ENCODE peak calls at places on chromosomes 6 and 20, in ten cellular contexts. One of them, this sample, is unnamed.

GRCh38 chr20:23027721-23028120 is 7.4 kb upstream of the SSTR4 start:
- DNase-seq in astrocyte of the spinal cord: no peak
- DNase-seq in GM06990: no peak
- DNase-seq in glutamatergic neuron: no peak
- DNase-seq in uterus: no peak
- DNase-seq in ovary: no peak
- DNase-seq in upper lobe of left lung: no peak
- DNase-seq in heart right ventricle: no peak
- DNase-seq in GM20000: no peak
- DNase-seq in A673: no peak
- DNase-seq in this sample: no peak

GRCh38 chr6:156017838-156018237 is 562.2 kb upstream of the NOX3 start:
- DNase-seq in astrocyte of the spinal cord: peak
- DNase-seq in GM06990: no peak
- DNase-seq in glutamatergic neuron: no peak
- DNase-seq in uterus: no peak
- DNase-seq in ovary: no peak
- DNase-seq in upper lobe of left lung: no peak
- DNase-seq in heart right ventricle: no peak
- DNase-seq in GM20000: no peak
- DNase-seq in A673: no peak
- DNase-seq in this sample: no peak

GRCh38 chr20:37396520-37397075 is 50.7 kb downstream of the SRC start:
- DNase-seq in astrocyte of the spinal cord: no peak
- DNase-seq in GM06990: no peak
- DNase-seq in glutamatergic neuron: peak
- DNase-seq in uterus: no peak
- DNase-seq in ovary: no peak
- DNase-seq in upper lobe of left lung: no peak
- DNase-seq in heart right ventricle: no peak
- DNase-seq in GM20000: no peak
- DNase-seq in A673: no peak
- DNase-seq in this sample: no peak

GRCh38 chr6:107936162-107936909 is 21.7 kb downstream of the SEC63 start:
- DNase-seq in astrocyte of the spinal cord: no peak
- DNase-seq in GM06990: no peak
- DNase-seq in glutamatergic neuron: no peak
- DNase-seq in uterus: no peak
- DNase-seq in ovary: no peak
- DNase-seq in upper lobe of left lung: no peak
- DNase-seq in heart right ventricle: no peak
- DNase-seq in GM20000: no peak
- DNase-seq in A673: peak
- DNase-seq in this sample: no peak

GRCh38 chr6:23533954-23534725 is 591.9 kb upstream of the NRSN1 start:
- DNase-seq in astrocyte of the spinal cord: no peak
- DNase-seq in GM06990: no peak
- DNase-seq in glutamatergic neuron: no peak
- DNase-seq in uterus: no peak
- DNase-seq in ovary: no peak
- DNase-seq in upper lobe of left lung: no peak
- DNase-seq in heart right ventricle: no peak
- DNase-seq in GM20000: no peak
- DNase-seq in A673: peak
- DNase-seq in this sample: no peak

GRCh38 chr6:111692327-111693164 is 86.9 kb upstream of the TRAF3IP2 start:
- DNase-seq in astrocyte of the spinal cord: no peak
- DNase-seq in GM06990: no peak
- DNase-seq in glutamatergic neuron: peak
- DNase-seq in uterus: no peak
- DNase-seq in ovary: no peak
- DNase-seq in upper lobe of left lung: peak
- DNase-seq in heart right ventricle: no peak
- DNase-seq in GM20000: no peak
- DNase-seq in A673: no peak
- DNase-seq in this sample: no peak

GRCh38 chr20:871948-872347 is 38.4 kb downstream of the FAM110A start:
- DNase-seq in astrocyte of the spinal cord: no peak
- DNase-seq in GM06990: no peak
- DNase-seq in glutamatergic neuron: no peak
- DNase-seq in uterus: no peak
- DNase-seq in ovary: no peak
- DNase-seq in upper lobe of left lung: no peak
- DNase-seq in heart right ventricle: no peak
- DNase-seq in GM20000: no peak
- DNase-seq in A673: no peak
- DNase-seq in this sample: no peak

GRCh38 chr6:37637562-37638413 is 59.9 kb downstream of the MDGA1 start:
- DNase-seq in astrocyte of the spinal cord: no peak
- DNase-seq in GM06990: no peak
- DNase-seq in glutamatergic neuron: no peak
- DNase-seq in uterus: no peak
- DNase-seq in ovary: no peak
- DNase-seq in upper lobe of left lung: no peak
- DNase-seq in heart right ventricle: no peak
- DNase-seq in GM20000: no peak
- DNase-seq in A673: no peak
- DNase-seq in this sample: no peak

GRCh38 chr6:34065470-34066283 is 80.2 kb downstream of the GRM4 start:
- DNase-seq in astrocyte of the spinal cord: no peak
- DNase-seq in GM06990: no peak
- DNase-seq in glutamatergic neuron: peak
- DNase-seq in uterus: no peak
- DNase-seq in ovary: peak
- DNase-seq in upper lobe of left lung: peak
- DNase-seq in heart right ventricle: peak
- DNase-seq in GM20000: no peak
- DNase-seq in A673: peak
- DNase-seq in this sample: no peak

GRCh38 chr20:34180460-34181108 is 60.6 kb upstream of the ASIP start:
- DNase-seq in astrocyte of the spinal cord: no peak
- DNase-seq in GM06990: no peak
- DNase-seq in glutamatergic neuron: no peak
- DNase-seq in uterus: no peak
- DNase-seq in ovary: no peak
- DNase-seq in upper lobe of left lung: no peak
- DNase-seq in heart right ventricle: no peak
- DNase-seq in GM20000: no peak
- DNase-seq in A673: no peak
- DNase-seq in this sample: no peak

GRCh38 chr6:69349776-69350175 is 447.0 kb downstream of the LMBRD1 start:
- DNase-seq in astrocyte of the spinal cord: no peak
- DNase-seq in GM06990: no peak
- DNase-seq in glutamatergic neuron: no peak
- DNase-seq in uterus: no peak
- DNase-seq in ovary: no peak
- DNase-seq in upper lobe of left lung: no peak
- DNase-seq in heart right ventricle: peak
- DNase-seq in GM20000: no peak
- DNase-seq in A673: no peak
- DNase-seq in this sample: no peak

GRCh38 chr6:82022614-82023102 is 224.9 kb downstream of the IBTK start:
- DNase-seq in astrocyte of the spinal cord: peak
- DNase-seq in GM06990: no peak
- DNase-seq in glutamatergic neuron: no peak
- DNase-seq in uterus: no peak
- DNase-seq in ovary: no peak
- DNase-seq in upper lobe of left lung: no peak
- DNase-seq in heart right ventricle: no peak
- DNase-seq in GM20000: no peak
- DNase-seq in A673: peak
- DNase-seq in this sample: no peak

GRCh38 chr20:2521369-2522305 is 12.9 kb upstream of the ZNF343 start:
- DNase-seq in astrocyte of the spinal cord: peak
- DNase-seq in GM06990: no peak
- DNase-seq in glutamatergic neuron: peak
- DNase-seq in uterus: no peak
- DNase-seq in ovary: peak
- DNase-seq in upper lobe of left lung: no peak
- DNase-seq in heart right ventricle: peak
- DNase-seq in GM20000: peak
- DNase-seq in A673: peak
- DNase-seq in this sample: peak

GRCh38 chr6:89952361-89952680 is 58.1 kb downstream of the GJA10 start:
- DNase-seq in astrocyte of the spinal cord: no peak
- DNase-seq in GM06990: no peak
- DNase-seq in glutamatergic neuron: no peak
- DNase-seq in uterus: no peak
- DNase-seq in ovary: no peak
- DNase-seq in upper lobe of left lung: no peak
- DNase-seq in heart right ventricle: no peak
- DNase-seq in GM20000: no peak
- DNase-seq in A673: no peak
- DNase-seq in this sample: peak

GRCh38 chr20:588932-589672 is 21.0 kb downstream of the TCF15 start:
- DNase-seq in astrocyte of the spinal cord: no peak
- DNase-seq in GM06990: peak
- DNase-seq in glutamatergic neuron: no peak
- DNase-seq in uterus: no peak
- DNase-seq in ovary: no peak
- DNase-seq in upper lobe of left lung: no peak
- DNase-seq in heart right ventricle: no peak
- DNase-seq in GM20000: peak
- DNase-seq in A673: no peak
- DNase-seq in this sample: no peak

GRCh38 chr20:37969949-37970855 is 63.1 kb downstream of the TTI1 start:
- DNase-seq in astrocyte of the spinal cord: no peak
- DNase-seq in GM06990: no peak
- DNase-seq in glutamatergic neuron: no peak
- DNase-seq in uterus: no peak
- DNase-seq in ovary: no peak
- DNase-seq in upper lobe of left lung: no peak
- DNase-seq in heart right ventricle: no peak
- DNase-seq in GM20000: no peak
- DNase-seq in A673: no peak
- DNase-seq in this sample: no peak

GRCh38 chr20:43844778-43845614 is 69.7 kb upstream of the TOX2 start:
- DNase-seq in astrocyte of the spinal cord: peak
- DNase-seq in GM06990: no peak
- DNase-seq in glutamatergic neuron: no peak
- DNase-seq in uterus: no peak
- DNase-seq in ovary: peak
- DNase-seq in upper lobe of left lung: no peak
- DNase-seq in heart right ventricle: peak
- DNase-seq in GM20000: no peak
- DNase-seq in A673: peak
- DNase-seq in this sample: peak

GRCh38 chr6:159086033-159086618 is 41.3 kb upstream of the TAGAP start:
- DNase-seq in astrocyte of the spinal cord: no peak
- DNase-seq in GM06990: no peak
- DNase-seq in glutamatergic neuron: no peak
- DNase-seq in uterus: no peak
- DNase-seq in ovary: no peak
- DNase-seq in upper lobe of left lung: no peak
- DNase-seq in heart right ventricle: no peak
- DNase-seq in GM20000: no peak
- DNase-seq in A673: no peak
- DNase-seq in this sample: no peak

GRCh38 chr6:163229050-163229449 is 185.5 kb upstream of the QKI start:
- DNase-seq in astrocyte of the spinal cord: no peak
- DNase-seq in GM06990: no peak
- DNase-seq in glutamatergic neuron: no peak
- DNase-seq in uterus: no peak
- DNase-seq in ovary: no peak
- DNase-seq in upper lobe of left lung: no peak
- DNase-seq in heart right ventricle: no peak
- DNase-seq in GM20000: no peak
- DNase-seq in A673: no peak
- DNase-seq in this sample: no peak
- TF ChIP-seq CTCF in astrocyte of the spinal cord: no peak
- TF ChIP-seq CTCF in GM06990: no peak
- TF ChIP-seq CTCF in glutamatergic neuron: no peak
- TF ChIP-seq CTCF in uterus: no peak
- TF ChIP-seq CTCF in ovary: no peak
- TF ChIP-seq CTCF in upper lobe of left lung: no peak
- TF ChIP-seq CTCF in heart right ventricle: no peak
- TF ChIP-seq CTCF in GM20000: no peak
- TF ChIP-seq CTCF in A673: no peak
- TF ChIP-seq CTCF in this sample: no peak

GRCh38 chr6:144248470-144249301 is 36.4 kb upstream of the UTRN start:
- DNase-seq in astrocyte of the spinal cord: peak
- DNase-seq in GM06990: no peak
- DNase-seq in glutamatergic neuron: no peak
- DNase-seq in uterus: no peak
- DNase-seq in ovary: no peak
- DNase-seq in upper lobe of left lung: no peak
- DNase-seq in heart right ventricle: no peak
- DNase-seq in GM20000: no peak
- DNase-seq in A673: no peak
- DNase-seq in this sample: peak
- TF ChIP-seq CTCF in astrocyte of the spinal cord: no peak
- TF ChIP-seq CTCF in GM06990: no peak
- TF ChIP-seq CTCF in glutamatergic neuron: no peak
- TF ChIP-seq CTCF in uterus: no peak
- TF ChIP-seq CTCF in ovary: no peak
- TF ChIP-seq CTCF in upper lobe of left lung: no peak
- TF ChIP-seq CTCF in heart right ventricle: no peak
- TF ChIP-seq CTCF in GM20000: no peak
- TF ChIP-seq CTCF in A673: no peak
- TF ChIP-seq CTCF in this sample: no peak

GRCh38 chr6:31652925-31653724 is 664 bp upstream of the BAG6 start:
- DNase-seq in astrocyte of the spinal cord: no peak
- DNase-seq in GM06990: no peak
- DNase-seq in glutamatergic neuron: peak
- DNase-seq in uterus: peak
- DNase-seq in ovary: peak
- DNase-seq in upper lobe of left lung: peak
- DNase-seq in heart right ventricle: peak
- DNase-seq in GM20000: peak
- DNase-seq in A673: peak
- DNase-seq in this sample: peak
- TF ChIP-seq CTCF in astrocyte of the spinal cord: no peak
- TF ChIP-seq CTCF in GM06990: peak
- TF ChIP-seq CTCF in glutamatergic neuron: no peak
- TF ChIP-seq CTCF in uterus: peak
- TF ChIP-seq CTCF in ovary: no peak
- TF ChIP-seq CTCF in upper lobe of left lung: peak
- TF ChIP-seq CTCF in heart right ventricle: no peak
- TF ChIP-seq CTCF in GM20000: no peak
- TF ChIP-seq CTCF in A673: peak
- TF ChIP-seq CTCF in this sample: no peak

GRCh38 chr6:131490441-131490840 is 82.6 kb upstream of the ARG1 start:
- DNase-seq in astrocyte of the spinal cord: no peak
- DNase-seq in GM06990: no peak
- DNase-seq in glutamatergic neuron: no peak
- DNase-seq in uterus: no peak
- DNase-seq in ovary: no peak
- DNase-seq in upper lobe of left lung: no peak
- DNase-seq in heart right ventricle: no peak
- DNase-seq in GM20000: no peak
- DNase-seq in A673: no peak
- DNase-seq in this sample: no peak

DNA sequence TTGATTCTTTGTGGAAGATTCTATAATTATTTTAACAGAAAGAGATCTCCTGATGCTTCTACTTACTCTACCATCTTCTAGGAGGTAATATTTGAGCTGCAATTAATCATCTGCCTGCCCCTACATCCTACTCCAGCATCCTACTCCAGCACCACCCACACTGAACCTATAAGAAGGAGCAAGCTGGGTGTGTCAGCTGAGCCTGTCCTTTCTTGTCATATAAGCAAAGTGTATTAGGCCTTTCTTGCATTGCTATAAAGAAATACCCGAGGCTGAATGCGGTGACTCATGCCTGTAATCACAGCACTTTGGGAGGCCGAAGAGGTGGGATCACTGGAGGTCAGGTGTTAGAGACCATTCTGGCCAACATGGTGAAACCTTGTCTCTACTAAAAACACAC is 84.2 kb upstream of the ARG1 start:
- DNase-seq in astrocyte of the spinal cord: no peak
- DNase-seq in GM06990: no peak
- DNase-seq in glutamatergic neuron: no peak
- DNase-seq in uterus: no peak
- DNase-seq in ovary: no peak
- DNase-seq in upper lobe of left lung: no peak
- DNase-seq in heart right ventricle: no peak
- DNase-seq in GM20000: no peak
- DNase-seq in A673: no peak
- DNase-seq in this sample: no peak
- TF ChIP-seq CTCF in astrocyte of the spinal cord: no peak
- TF ChIP-seq CTCF in GM06990: no peak
- TF ChIP-seq CTCF in glutamatergic neuron: no peak
- TF ChIP-seq CTCF in uterus: no peak
- TF ChIP-seq CTCF in ovary: no peak
- TF ChIP-seq CTCF in upper lobe of left lung: no peak
- TF ChIP-seq CTCF in heart right ventricle: no peak
- TF ChIP-seq CTCF in GM20000: no peak
- TF ChIP-seq CTCF in A673: no peak
- TF ChIP-seq CTCF in this sample: no peak

This sample was measured in activated CD8-positive, alpha-beta T cell treated with anti-CD3 and anti-CD28 coated beads for 36 hours.